ENCODE peak calls at places on chromosomes 13 and 19, in six cellular contexts. X, Y, N, B, C and M are unnamed samples.

GRCh38 chr19:55452381-55453325 is 8.8 kb downstream of the ISOC2 start:
- DNase-seq in X (peak), Y (no peak), N (no peak), B (no peak), C (peak), M (no peak)

GRCh38 chr19:38538793-38539528 is 78.8 kb downstream of the MAP4K1 start:
- DNase-seq in X (no peak), Y (no peak), N (peak), B (no peak), C (no peak), M (no peak)

GRCh38 chr13:64709079-64709478 is 2521.1 kb downstream of the PCDH9 start:
- DNase-seq in X (no peak), Y (no peak), N (no peak), B (no peak), C (no peak), M (no peak)

GRCh38 chr13:112854321-112854720 is 114.7 kb upstream of the MCF2L start:
- DNase-seq in X (no peak), Y (no peak), N (peak), B (no peak), C (no peak), M (no peak)

GRCh38 chr13:109123971-109124370 is 494.6 kb downstream of the MYO16 start:
- DNase-seq in X (no peak), Y (no peak), N (no peak), B (no peak), C (no peak), M (no peak)

GRCh38 chr13:23599083-23599925 is 29.1 kb downstream of the TNFRSF19 start:
- DNase-seq in X (no peak), Y (no peak), N (no peak), B (no peak), C (no peak), M (no peak)

GRCh38 chr19:4454952-4455738 is 2.4 kb downstream of the UBXN6 start:
- DNase-seq in X (no peak), Y (no peak), N (no peak), B (no peak), C (no peak), M (no peak)

GRCh38 chr13:29524641-29525040 is 70.8 kb downstream of the SLC7A1 start:
- DNase-seq in X (no peak), Y (no peak), N (no peak), B (no peak), C (no peak), M (no peak)

GRCh38 chr13:75760182-75760981 is 124.3 kb downstream of the LMO7 start:
- DNase-seq in X (peak), Y (peak), N (peak), B (no peak), C (no peak), M (no peak)

GRCh38 chr13:103299079-103299478 is 232.9 kb upstream of the SLC10A2 start:
- DNase-seq in X (no peak), Y (no peak), N (no peak), B (no peak), C (no peak), M (no peak)

GRCh38 chr19:11378319-11379189 is 4.1 kb downstream of the SWSAP1 start:
- DNase-seq in X (peak), Y (peak), N (peak), B (peak), C (peak), M (no peak)

GRCh38 chr13:62653371-62653770 is 1237.7 kb upstream of the PCDH20 start:
- DNase-seq in X (no peak), Y (no peak), N (no peak), B (no peak), C (no peak), M (no peak)

GRCh38 chr19:33310606-33311325 is 8.4 kb upstream of the CEBPA start:
- DNase-seq in X (no peak), Y (no peak), N (peak), B (no peak), C (no peak), M (no peak)

GRCh38 chr13:108194435-108194936 is 20.9 kb downstream of the LIG4 start:
- DNase-seq in X (no peak), Y (no peak), N (no peak), B (no peak), C (no peak), M (no peak)

GRCh38 chr19:51514866-51515481 is 13.4 kb upstream of the SIGLEC12 start:
- DNase-seq in X (peak), Y (peak), N (no peak), B (peak), C (no peak), M (no peak)

GRCh38 chr19:18419195-18419698 is at the start of gene SSBP4:
- DNase-seq in X (peak), Y (peak), N (peak), B (peak), C (peak), M (no peak)

GRCh38 chr19:29004796-29005195 is 208.2 kb downstream of the UQCRFS1 start:
- DNase-seq in X (no peak), Y (no peak), N (no peak), B (no peak), C (no peak), M (no peak)

GRCh38 chr19:24052811-24053210 is 34.2 kb upstream of the ZNF254 start:
- DNase-seq in X (no peak), Y (no peak), N (no peak), B (no peak), C (no peak), M (no peak)

GRCh38 chr19:54456423-54457373 is 6.9 kb downstream of the LENG9 start:
- DNase-seq in X (no peak), Y (no peak), N (no peak), B (no peak), C (no peak), M (no peak)

GRCh38 chr19:34171877-34172660 is at the start of gene LSM14A:
- DNase-seq in X (peak), Y (peak), N (peak), B (peak), C (peak), M (peak)

GRCh38 chr13:84609716-84610115 is 727.4 kb upstream of the SLITRK1 start:
- DNase-seq in X (peak), Y (no peak), N (no peak), B (peak), C (no peak), M (peak)